ENCODE peak calls at places on chromosomes 3 and 15, in seven cellular contexts. Z is HCT116, L is HepG2, T is H1, U is SK-N-SH, F is GM12878, Q is K562. G is an unnamed sample.

GRCh38 chr3:7504886-7505775 is 644.2 kb downstream of the GRM7 start:
- DNase-seq in Z (peak; percentile 83), L (peak; percentile 4), T (no peak), U (no peak), F (no peak), Q (no peak), G (no peak)

GRCh38 chr3:112582242-112582874 is 20.5 kb downstream of the SLC35A5 start:
- DNase-seq in Z (peak; percentile 34), L (peak; percentile 21), T (no peak), U (peak; percentile 14), F (no peak), Q (peak; percentile 16), G (no peak)

GRCh38 chr3:170301404-170301803 is 56.1 kb upstream of the SKIL start:
- DNase-seq in Z (no peak), L (no peak), T (no peak), U (no peak), F (no peak), Q (no peak), G (no peak)

GRCh38 chr3:197589545-197589944 is 33.8 kb upstream of the BDH1 start:
- DNase-seq in Z (no peak), L (no peak), T (no peak), U (no peak), F (no peak), Q (no peak), G (no peak)

GRCh38 chr15:40477703-40478269 is 7.0 kb downstream of the CHST14 start:
- DNase-seq in Z (no peak), L (no peak), T (no peak), U (no peak), F (no peak), Q (no peak), G (peak; percentile 58)

GRCh38 chr3:62101488-62101887 is 271.9 kb downstream of the FEZF2 start:
- DNase-seq in Z (no peak), L (no peak), T (no peak), U (peak; percentile 23), F (no peak), Q (no peak), G (no peak)

GRCh38 chr3:112327371-112327951 is 5.5 kb upstream of the CD200 start:
- DNase-seq in Z (peak; percentile 55), L (peak; percentile 39), T (no peak), U (peak; percentile 66), F (peak; percentile 79), Q (no peak), G (no peak)

GRCh38 chr15:92921215-92922131 is 21.3 kb downstream of the CHD2 start:
- DNase-seq in Z (peak; percentile 89), L (no peak), T (no peak), U (no peak), F (no peak), Q (no peak), G (no peak)

GRCh38 chr15:92011611-92012367 is 158.3 kb downstream of the SLCO3A1 start:
- DNase-seq in Z (no peak), L (no peak), T (no peak), U (no peak), F (no peak), Q (no peak), G (no peak)

GRCh38 chr15:39362832-39363561 is 217.9 kb upstream of the THBS1 start:
- DNase-seq in Z (no peak), L (no peak), T (no peak), U (peak; percentile 4), F (no peak), Q (no peak), G (no peak)

GRCh38 chr3:169627789-169628188 is 35.7 kb downstream of the MECOM start:
- DNase-seq in Z (no peak), L (no peak), T (no peak), U (no peak), F (no peak), Q (no peak), G (peak; percentile 63)

GRCh38 chr3:157888040-157888439 is 218.2 kb downstream of the SHOX2 start:
- DNase-seq in Z (no peak), L (no peak), T (no peak), U (no peak), F (no peak), Q (no peak), G (no peak)

GRCh38 chr15:73483053-73483452 is 40.1 kb downstream of the REC114 start:
- DNase-seq in Z (no peak), L (no peak), T (no peak), U (no peak), F (no peak), Q (no peak), G (no peak)

GRCh38 chr3:45104715-45105711 is 41.2 kb downstream of the CDCP1 start:
- DNase-seq in Z (no peak), L (no peak), T (no peak), U (no peak), F (no peak), Q (no peak), G (no peak)

GRCh38 chr3:129323651-129324294 is 45.1 kb downstream of the HMCES start:
- DNase-seq in Z (no peak), L (no peak), T (no peak), U (no peak), F (no peak), Q (peak; percentile 26), G (no peak)

GRCh38 chr3:53046171-53047170 is 598 bp upstream of the SFMBT1 start:
- DNase-seq in Z (no peak), L (no peak), T (peak; percentile 86), U (peak; percentile 87), F (no peak), Q (no peak), G (peak; percentile 54)

GRCh38 chr3:88189361-88189810 is 39.6 kb downstream of the C3orf38 start:
- DNase-seq in Z (no peak), L (peak; percentile 85), T (no peak), U (peak; percentile 19), F (peak; percentile 33), Q (peak; percentile 6), G (no peak)

GRCh38 chr3:197349368-197349767 is 51.0 kb upstream of the DLG1 start:
- DNase-seq in Z (no peak), L (no peak), T (no peak), U (no peak), F (no peak), Q (no peak), G (no peak)

GRCh38 chr3:190303887-190304286 is 18.4 kb downstream of the CLDN1 start:
- DNase-seq in Z (no peak), L (peak; percentile 14), T (no peak), U (no peak), F (no peak), Q (no peak), G (no peak)

GRCh38 chr3:57787867-57788623 is 31.9 kb downstream of the SLMAP start:
- DNase-seq in Z (no peak), L (no peak), T (no peak), U (peak; percentile 15), F (peak; percentile 57), Q (peak; percentile 26), G (no peak)

GRCh38 chr3:50623840-50624474 is 7.0 kb downstream of the MAPKAPK3 start:
- DNase-seq in Z (no peak), L (no peak), T (no peak), U (no peak), F (no peak), Q (no peak), G (no peak)
- TF ChIP-seq JUND in Z (no peak), L (no peak), T (no peak), U (no peak), F (no peak), Q (no peak), G (no peak)

GRCh38 chr3:194141415-194142155 is 5.6 kb downstream of the HES1 start:
- DNase-seq in Z (peak; percentile 82), L (peak; percentile 78), T (peak; percentile 82), U (peak; percentile 91), F (no peak), Q (peak; percentile 91), G (peak; percentile 100)

GRCh38 chr3:194138732-194139084 is 2.8 kb downstream of the HES1 start:
- DNase-seq in Z (no peak), L (no peak), T (no peak), U (no peak), F (no peak), Q (no peak), G (no peak)

GRCh38 chr3:194139085-194139976 is 3.4 kb downstream of the HES1 start:
- DNase-seq in Z (no peak), L (peak; percentile 52), T (peak; percentile 60), U (peak; percentile 83), F (no peak), Q (peak; percentile 54), G (peak; percentile 99)

GRCh38 chr3:194140520-194141414 is 4.8 kb downstream of the HES1 start:
- DNase-seq in Z (no peak), L (peak; percentile 51), T (peak; percentile 79), U (peak; percentile 81), F (no peak), Q (peak; percentile 67), G (peak; percentile 75)

GRCh38 chr3:194139977-194140351 is 4.0 kb downstream of the HES1 start:
- DNase-seq in Z (no peak), L (no peak), T (no peak), U (no peak), F (no peak), Q (no peak), G (no peak)
- TF ChIP-seq JUND in Z (no peak), L (no peak), T (no peak), U (no peak), F (no peak), Q (no peak), G (no peak)

DNA sequence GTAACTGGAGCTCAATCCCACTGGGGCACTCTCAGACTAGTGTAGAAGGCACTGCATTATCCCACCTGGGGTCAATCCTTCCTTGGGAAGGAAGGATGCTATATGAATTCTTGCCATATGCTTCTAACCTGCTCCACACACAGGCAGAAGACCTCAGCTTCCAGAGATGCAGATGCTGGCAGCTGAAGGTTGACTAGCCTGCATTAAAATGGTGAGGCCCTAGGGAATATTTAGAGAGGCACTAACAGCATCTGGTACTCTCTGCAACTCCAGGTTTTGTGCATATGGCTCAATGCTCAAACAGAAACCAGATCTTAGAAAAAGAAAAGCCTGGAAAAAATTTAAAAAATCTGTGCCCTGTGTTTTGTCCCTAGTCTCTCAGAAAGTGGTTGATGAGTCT is 56.0 kb upstream of the MYRIP start:
- DNase-seq in Z (no peak), L (no peak), T (no peak), U (peak; percentile 12), F (no peak), Q (no peak), G (no peak)
- TF ChIP-seq JUND in Z (no peak), L (no peak), T (no peak), U (no peak), F (no peak), Q (no peak), G (no peak)

GRCh38 chr15:38134252-38134651 is 118.4 kb upstream of the SPRED1 start:
- DNase-seq in Z (no peak), L (no peak), T (no peak), U (no peak), F (no peak), Q (no peak), G (no peak)
- TF ChIP-seq JUND in Z (no peak), L (no peak), T (no peak), U (no peak), F (no peak), Q (no peak), G (no peak)